ENCODE peak calls at places on chromosomes 12 and 14, in four cellular contexts. B is aorta, V is HCT116, I is cardiac muscle cell. X is an unnamed sample.

GRCh38 chr12:123471374-123472068 is 13.6 kb downstream of the SNRNP35 start:
- DNase-seq in I (peak; percentile 79), V (no peak), B (peak; percentile 34), X (peak; percentile 68)

GRCh38 chr14:103519043-103519836 is 3.4 kb downstream of the CKB start:
- DNase-seq in V (no peak), I (peak; percentile 33), B (peak; percentile 49), X (no peak)

GRCh38 chr12:99984271-99985128 is at the start of gene ANKS1B:
- DNase-seq in V (no peak), I (peak; percentile 55), B (peak; percentile 75), X (peak; percentile 55)

GRCh38 chr14:68979021-68979721 is at the start of gene ACTN1:
- DNase-seq in B (peak; percentile 97), V (peak; percentile 89), I (peak; percentile 99), X (peak; percentile 93)

GRCh38 chr12:3342051-3342450 is 149.0 kb upstream of the PRMT8 start:
- DNase-seq in I (peak; percentile 60), B (no peak), V (no peak), X (no peak)

GRCh38 chr14:37170237-37170636 is 2.2 kb downstream of the SLC25A21 start:
- DNase-seq in V (no peak), B (no peak), I (no peak), X (no peak)

GRCh38 chr12:117967512-117967911 is 1.3 kb downstream of the KSR2 start:
- DNase-seq in V (no peak), B (no peak), I (no peak), X (no peak)

GRCh38 chr12:105455250-105455649 is 124.8 kb downstream of the C12orf75 start:
- DNase-seq in I (no peak), V (no peak), B (no peak), X (no peak)

GRCh38 chr14:68679746-68680467 is 113.0 kb downstream of the ZFP36L1 start:
- DNase-seq in I (no peak), V (no peak), B (no peak), X (no peak)

GRCh38 chr14:75222208-75222701 is 45.8 kb upstream of the TMED10 start:
- DNase-seq in V (no peak), B (peak; percentile 66), I (peak; percentile 87), X (no peak)

GRCh38 chr12:113422030-113422900 is at the start of gene SDSL:
- DNase-seq in B (peak; percentile 90), V (peak; percentile 48), I (peak; percentile 88), X (peak; percentile 60)

GRCh38 chr14:98623806-98624430 is 648.1 kb downstream of the BCL11B start:
- DNase-seq in B (no peak), V (no peak), I (no peak), X (no peak)

GRCh38 chr12:120654656-120655055 is 14.2 kb downstream of the CABP1 start:
- DNase-seq in V (no peak), B (peak; percentile 85), I (no peak), X (peak; percentile 49)

GRCh38 chr14:50871914-50872732 is at the start of gene ABHD12B:
- DNase-seq in V (no peak), B (no peak), I (peak; percentile 33), X (no peak)

GRCh38 chr12:21169878-21170472 is 39.0 kb downstream of the SLCO1B1 start:
- DNase-seq in I (peak; percentile 65), B (no peak), V (peak; percentile 37), X (no peak)

GRCh38 chr14:50804181-50804721 is 26.7 kb downstream of the NIN start:
- DNase-seq in B (peak; percentile 41), V (no peak), I (peak; percentile 69), X (no peak)

GRCh38 chr14:22549304-22549962 is 39.6 kb downstream of the DAD1 start:
- DNase-seq in V (no peak), I (no peak), B (no peak), X (no peak)

GRCh38 chr14:22547948-22548750 is 40.9 kb downstream of the DAD1 start:
- DNase-seq in V (no peak), B (no peak), I (no peak), X (no peak)

GRCh38 chr14:22551597-22551982 is 37.4 kb downstream of the DAD1 start:
- DNase-seq in I (no peak), V (no peak), B (no peak), X (no peak)

GRCh38 chr14:22552001-22552826 is 36.8 kb downstream of the DAD1 start:
- DNase-seq in I (no peak), V (no peak), B (no peak), X (no peak)

DNA sequence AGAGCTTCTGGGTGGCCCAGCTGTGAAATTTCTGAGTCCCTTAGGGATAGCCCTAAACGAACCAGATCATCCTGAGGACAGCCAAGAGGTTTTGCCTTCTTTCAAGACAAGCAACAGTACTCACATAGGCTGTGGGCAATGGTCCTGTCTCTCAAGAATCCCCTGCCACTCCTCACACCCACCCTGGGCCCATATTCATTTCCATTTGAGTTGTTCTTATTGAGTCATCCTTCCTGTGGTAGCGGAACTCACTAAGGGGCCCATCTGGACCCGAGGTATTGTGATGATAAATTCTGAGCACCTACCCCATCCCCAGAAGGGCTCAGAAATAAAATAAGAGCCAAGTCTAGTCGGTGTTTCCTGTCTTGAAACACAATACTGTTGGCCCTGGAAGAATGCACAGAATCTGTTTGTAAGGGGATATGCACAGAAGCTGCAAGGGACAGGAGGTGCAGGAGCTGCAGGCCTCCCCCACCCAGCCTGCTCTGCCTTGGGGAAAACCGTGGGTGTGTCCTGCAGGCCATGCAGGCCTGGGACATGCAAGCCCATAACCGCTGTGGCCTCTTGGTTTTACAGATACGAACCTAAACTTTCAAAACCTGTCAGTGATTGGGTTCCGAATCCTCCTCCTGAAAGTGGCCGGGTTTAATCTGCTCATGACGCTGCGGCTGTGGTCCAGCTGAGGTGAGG is 38.9 kb downstream of the DAD1 start:
- DNase-seq in I (peak; percentile 43), B (no peak), V (no peak), X (no peak)
- H3K4me1 ChIP-seq in I (no peaks in the 10 kb centered on the region), B (no peaks in the 10 kb centered on the region), V (no peaks in the 10 kb centered on the region), X (peaks cover 19% of the 10 kb centered on the region)

DNA sequence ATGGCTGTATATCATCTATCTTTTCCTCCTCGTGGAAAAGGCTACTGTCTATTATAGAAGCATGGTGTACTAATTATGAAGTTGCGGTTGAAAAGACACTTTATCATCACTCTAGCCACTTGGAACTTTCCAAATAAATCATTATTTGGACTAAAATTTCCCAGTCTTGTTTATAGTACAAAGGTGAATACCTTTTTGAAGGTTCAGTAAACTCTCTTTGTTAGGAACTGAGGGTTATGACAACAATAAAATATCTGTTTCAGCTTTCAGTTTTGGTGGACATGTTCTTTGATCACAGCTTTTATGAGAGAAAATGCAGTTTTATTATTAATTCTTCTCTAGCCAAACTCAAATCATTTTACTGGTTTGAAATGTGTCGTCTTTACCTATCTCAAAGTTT is 216.7 kb downstream of the FBXL14 start:
- DNase-seq in V (no peak), I (no peak), B (no peak), X (no peak)
- H3K4me1 ChIP-seq in V (no peaks in the 10 kb centered on the region), I (peaks cover 23% of the 10 kb centered on the region), B (no peaks in the 10 kb centered on the region), X (no peaks in the 10 kb centered on the region)

DNA sequence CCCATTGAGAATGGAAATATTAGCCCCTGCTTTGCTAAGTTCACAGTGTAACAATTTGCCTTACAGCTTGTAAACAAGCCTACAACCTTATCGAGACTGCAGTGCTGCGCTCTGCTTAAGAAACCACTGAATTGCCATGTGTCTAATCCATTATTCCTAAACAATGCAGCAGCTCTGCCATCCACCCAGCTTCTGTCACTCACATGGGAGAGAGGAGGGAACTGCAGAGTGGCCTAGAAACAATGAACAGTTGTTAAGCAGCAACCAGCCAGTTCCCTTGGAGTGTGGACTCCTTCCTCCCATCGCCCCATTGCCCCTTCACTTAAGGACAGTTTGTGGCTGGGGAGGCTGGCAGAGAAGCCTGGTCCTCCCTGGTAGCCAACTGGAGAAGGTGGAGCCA is 42.9 kb downstream of the TESPA1 start:
- DNase-seq in I (no peak), B (no peak), V (no peak), X (no peak)
- H3K4me1 ChIP-seq in I (peaks cover 2% of the 10 kb centered on the region), B (no peaks in the 10 kb centered on the region), V (no peaks in the 10 kb centered on the region), X (no peaks in the 10 kb centered on the region)

GRCh38 chr12:103808239-103808880 is 32.7 kb downstream of the NT5DC3 start:
- DNase-seq in I (no peak), V (no peak), B (no peak), X (no peak)
- H3K4me1 ChIP-seq in I (peaks cover 4% of the 10 kb centered on the region), V (peaks cover 40% of the 10 kb centered on the region), B (peaks cover 7% of the 10 kb centered on the region), X (peaks cover 29% of the 10 kb centered on the region)

DNA sequence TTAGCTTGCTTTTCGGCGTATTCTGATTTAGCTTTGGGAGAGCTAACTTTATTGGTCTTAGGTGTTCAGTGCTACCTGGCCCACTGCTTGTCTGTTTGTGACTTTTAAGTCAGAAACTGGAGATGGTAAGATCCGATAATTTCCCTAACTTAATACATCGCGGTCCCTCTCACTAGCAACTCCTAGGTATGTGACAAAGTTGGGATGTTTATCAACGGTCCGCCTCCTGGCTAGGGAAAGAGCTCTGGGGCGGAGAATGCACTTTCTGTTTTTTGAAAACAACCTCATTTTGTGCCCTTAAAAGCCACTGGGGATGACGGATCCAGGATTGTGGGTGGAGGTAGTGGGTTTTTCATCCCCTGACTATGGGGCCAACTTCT is 1.2 kb downstream of the CDKN1B start:
- DNase-seq in I (peak; percentile 22), V (no peak), B (no peak), X (no peak)
- H3K4me1 ChIP-seq in I (peaks cover 47% of the 10 kb centered on the region), V (peaks cover 33% of the 10 kb centered on the region), B (peaks cover 4% of the 10 kb centered on the region), X (peaks cover 62% of the 10 kb centered on the region)

DNA sequence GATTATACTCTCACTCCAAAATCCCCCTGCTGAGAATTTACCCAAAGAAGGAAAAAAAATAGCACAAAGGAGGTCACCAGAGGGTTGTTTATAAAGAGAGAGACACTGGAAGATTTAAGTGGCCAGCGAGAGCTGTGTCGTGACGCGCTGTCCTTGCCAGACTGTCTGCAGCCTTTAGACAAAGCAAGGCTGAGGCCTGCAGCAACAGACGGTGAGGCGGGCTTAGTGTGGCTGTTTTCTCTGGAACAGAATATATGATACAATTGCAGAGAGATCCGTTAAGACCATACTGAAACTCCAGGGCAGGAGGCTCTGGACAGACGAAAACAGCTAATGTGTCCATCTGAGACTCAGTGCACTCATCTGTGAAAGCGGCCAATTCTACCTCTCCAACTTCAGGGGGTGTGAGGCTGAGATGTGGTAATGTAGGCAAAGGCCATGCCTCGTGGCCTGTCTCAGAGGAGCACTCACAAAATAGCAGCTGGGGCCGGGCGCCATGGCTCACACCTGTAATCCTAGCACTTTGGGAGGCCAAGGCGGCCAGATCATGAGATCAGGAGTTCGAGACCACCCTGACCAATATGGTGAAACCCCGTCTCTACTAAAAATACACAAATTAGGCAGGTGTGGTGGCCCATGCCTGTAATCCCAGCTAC is 36.2 kb downstream of the ANAPC7 start:
- DNase-seq in V (no peak), B (no peak), I (no peak), X (no peak)
- H3K4me1 ChIP-seq in V (no peaks in the 10 kb centered on the region), B (no peaks in the 10 kb centered on the region), I (no peaks in the 10 kb centered on the region), X (no peaks in the 10 kb centered on the region)

GRCh38 chr14:64641760-64642159 is 62.5 kb upstream of the PLEKHG3 start:
- DNase-seq in V (no peak), B (no peak), I (no peak), X (no peak)

GRCh38 chr14:64643709-64644108 is 60.5 kb upstream of the PLEKHG3 start:
- DNase-seq in B (no peak), V (no peak), I (no peak), X (no peak)

GRCh38 chr14:64639340-64639821 is 64.8 kb upstream of the PLEKHG3 start:
- DNase-seq in I (peak; percentile 35), B (no peak), V (no peak), X (no peak)

GRCh38 chr14:64638625-64639024 is 65.6 kb upstream of the PLEKHG3 start:
- DNase-seq in V (no peak), I (no peak), B (no peak), X (no peak)

GRCh38 chr14:64640839-64641238 is 63.4 kb upstream of the PLEKHG3 start:
- DNase-seq in V (no peak), B (no peak), I (no peak), X (no peak)
- H3K4me1 ChIP-seq in V (peaks cover 5% of the 10 kb centered on the region), B (no peaks in the 10 kb centered on the region), I (peaks cover 15% of the 10 kb centered on the region), X (no peaks in the 10 kb centered on the region)

GRCh38 chr12:6824085-6824800 is 2.6 kb downstream of the GPR162 start:
- DNase-seq in I (no peak), B (peak; percentile 46), V (no peak), X (no peak)
- H3K4me1 ChIP-seq in I (peaks cover 29% of the 10 kb centered on the region), B (no peaks in the 10 kb centered on the region), V (peaks cover 20% of the 10 kb centered on the region), X (peaks cover 3% of the 10 kb centered on the region)